ENCODE peak calls at places on chromosome 2, in nine cellular contexts. U is thyroid gland, V is body of pancreas, J is heart left ventricle, A is right lobe of liver, O is IMR-90, B is stomach, E is ovary, Q is A549. G is an unnamed sample.
A peak's percentile ranks its signal among the peaks of the same experiment; 100 is the strongest.

GRCh38 chr2:166384774-166385173 is 9.0 kb upstream of the SCN9A start:
- DNase-seq in U (no peak), V (no peak), J (no peak), A (no peak), O (peak; percentile 52), B (no peak), E (no peak), Q (peak; percentile 36), G (peak; percentile 29)

GRCh38 chr2:221554769-221555510 is 17.2 kb downstream of the EPHA4 start:
- DNase-seq in U (no peak), V (no peak), J (no peak), A (no peak), O (peak; percentile 60), B (no peak), E (no peak), Q (no peak), G (no peak)

GRCh38 chr2:12037301-12037700 is 290.9 kb downstream of the LPIN1 start:
- DNase-seq in U (no peak), V (no peak), J (no peak), A (no peak), O (no peak), B (no peak), E (no peak), Q (no peak), G (no peak)

GRCh38 chr2:213834746-213835145 is 550.5 kb downstream of the SPAG16 start:
- DNase-seq in U (no peak), V (no peak), J (no peak), A (no peak), O (peak; percentile 19), B (no peak), E (no peak), Q (no peak), G (no peak)

GRCh38 chr2:60958361-60958760 is 59.2 kb upstream of the PEX13 start:
- DNase-seq in U (no peak), V (no peak), J (no peak), A (no peak), O (peak; percentile 71), B (no peak), E (no peak), Q (no peak), G (no peak)

GRCh38 chr2:72034353-72035095 is 113.1 kb downstream of the CYP26B1 start:
- DNase-seq in U (no peak), V (no peak), J (no peak), A (no peak), O (no peak), B (no peak), E (no peak), Q (no peak), G (no peak)

GRCh38 chr2:16613475-16613874 is 52.2 kb downstream of the CYRIA start:
- DNase-seq in U (no peak), V (no peak), J (no peak), A (no peak), O (no peak), B (no peak), E (no peak), Q (peak; percentile 30), G (peak; percentile 61)

GRCh38 chr2:15539999-15540398 is 21.1 kb downstream of the NBAS start:
- DNase-seq in U (no peak), V (no peak), J (no peak), A (no peak), O (no peak), B (no peak), E (no peak), Q (no peak), G (no peak)

GRCh38 chr2:106130251-106130998 is 63.7 kb downstream of the UXS1 start:
- DNase-seq in U (no peak), V (no peak), J (no peak), A (no peak), O (no peak), B (no peak), E (no peak), Q (peak; percentile 35), G (no peak)

GRCh38 chr2:25920326-25920725 is 42.0 kb upstream of the ASXL2 start:
- DNase-seq in U (no peak), V (no peak), J (no peak), A (no peak), O (peak; percentile 87), B (no peak), E (no peak), Q (no peak), G (no peak)

GRCh38 chr2:26691881-26692813 is at the start of gene KCNK3:
- DNase-seq in U (peak; percentile 85), V (peak; percentile 83), J (peak; percentile 83), A (peak; percentile 40), O (peak; percentile 25), B (peak; percentile 50), E (peak; percentile 80), Q (no peak), G (peak; percentile 45)

GRCh38 chr2:95377724-95378123 is 24.8 kb upstream of the FAHD2A start:
- DNase-seq in U (no peak), V (no peak), J (no peak), A (no peak), O (no peak), B (no peak), E (no peak), Q (no peak), G (no peak)

GRCh38 chr2:151333083-151333482 is 24.3 kb upstream of the TNFAIP6 start:
- DNase-seq in U (no peak), V (no peak), J (no peak), A (no peak), O (no peak), B (no peak), E (no peak), Q (no peak), G (no peak)

GRCh38 chr2:219912530-219912929 is 285.1 kb downstream of the SLC4A3 start:
- DNase-seq in U (peak; percentile 54), V (peak; percentile 6), J (peak; percentile 29), A (no peak), O (peak; percentile 62), B (no peak), E (peak; percentile 49), Q (no peak), G (no peak)

GRCh38 chr2:99682280-99683060 is 192.7 kb upstream of the REV1 start:
- DNase-seq in U (no peak), V (no peak), J (no peak), A (no peak), O (peak; percentile 60), B (no peak), E (no peak), Q (no peak), G (no peak)

GRCh38 chr2:56068746-56069145 is 115.0 kb upstream of the CCDC85A start:
- DNase-seq in U (no peak), V (no peak), J (no peak), A (no peak), O (no peak), B (no peak), E (no peak), Q (no peak), G (no peak)
- TF ChIP-seq POLR2A in U (no peak), V (no peak), J (no peak), A (no peak), O (no peak), B (no peak), E (no peak), Q (no peak), G (no peak)

GRCh38 chr2:234680688-234681050 is 183.8 kb upstream of the ARL4C start:
- DNase-seq in U (no peak), V (no peak), J (no peak), A (no peak), O (no peak), B (no peak), E (no peak), Q (no peak), G (no peak)

GRCh38 chr2:234679151-234679765 is 182.4 kb upstream of the ARL4C start:
- DNase-seq in U (no peak), V (no peak), J (no peak), A (no peak), O (no peak), B (no peak), E (no peak), Q (no peak), G (no peak)

GRCh38 chr2:234678721-234679120 is 181.8 kb upstream of the ARL4C start:
- DNase-seq in U (no peak), V (no peak), J (no peak), A (no peak), O (peak; percentile 67), B (no peak), E (no peak), Q (no peak), G (no peak)

GRCh38 chr2:234681206-234681605 is 184.3 kb upstream of the ARL4C start:
- DNase-seq in U (no peak), V (no peak), J (no peak), A (no peak), O (no peak), B (no peak), E (no peak), Q (no peak), G (no peak)

DNA sequence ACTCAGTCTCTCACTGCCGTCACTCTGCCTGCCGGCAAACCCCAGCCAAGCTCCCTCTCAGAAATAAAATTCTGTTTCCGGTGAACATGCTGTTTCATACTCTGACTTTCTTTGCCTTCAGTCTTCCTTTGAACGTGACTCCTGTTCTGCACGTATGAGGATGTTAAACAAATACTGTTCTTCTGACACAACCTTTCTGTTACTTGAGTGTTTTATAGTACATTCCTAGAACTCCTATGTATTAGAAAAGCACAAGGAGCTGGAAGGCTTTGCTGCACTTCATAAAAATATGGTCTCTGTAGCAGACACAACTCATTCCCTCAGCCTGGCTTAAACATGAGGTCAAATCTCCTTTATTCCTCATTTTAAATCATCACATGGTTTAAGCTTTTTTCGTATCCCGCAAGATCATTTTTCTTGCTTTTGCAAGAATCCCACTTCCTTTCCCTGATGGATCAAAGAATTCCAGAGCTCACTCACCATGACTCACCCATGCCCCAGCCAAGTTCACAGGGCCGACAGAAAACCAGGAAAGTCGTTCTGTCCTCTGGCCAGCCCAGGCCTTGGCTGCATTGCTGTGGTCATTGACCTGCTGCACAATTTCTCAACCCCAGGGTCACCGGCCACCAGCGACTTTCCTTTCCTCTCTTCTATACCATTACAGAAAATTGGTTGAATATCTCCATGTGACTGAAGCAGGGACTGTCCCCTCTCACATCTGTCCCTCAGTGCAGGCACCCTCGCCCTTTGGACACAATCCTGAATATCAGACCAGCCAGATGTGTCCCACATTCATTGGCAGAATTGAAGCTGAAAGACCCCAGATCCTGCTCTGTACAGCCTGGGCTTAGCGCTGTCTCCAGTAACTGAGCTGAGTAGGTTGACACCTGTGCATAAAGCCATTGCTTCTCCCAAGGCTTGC is 183.1 kb upstream of the ARL4C start:
- DNase-seq in U (peak; percentile 21), V (peak; percentile 44), J (peak; percentile 79), A (peak; percentile 86), O (peak; percentile 99), B (peak; percentile 55), E (peak; percentile 55), Q (peak; percentile 91), G (no peak)
- H3K4me3 ChIP-seq in U (no peak overlapping the region), V (no peak overlapping the region), J (no peak overlapping the region), A (no peak overlapping the region), O (peak overlapping the region; percentile 5), B (no peak overlapping the region), E (no peak overlapping the region), Q (no peak overlapping the region), G (no peak overlapping the region)

DNA sequence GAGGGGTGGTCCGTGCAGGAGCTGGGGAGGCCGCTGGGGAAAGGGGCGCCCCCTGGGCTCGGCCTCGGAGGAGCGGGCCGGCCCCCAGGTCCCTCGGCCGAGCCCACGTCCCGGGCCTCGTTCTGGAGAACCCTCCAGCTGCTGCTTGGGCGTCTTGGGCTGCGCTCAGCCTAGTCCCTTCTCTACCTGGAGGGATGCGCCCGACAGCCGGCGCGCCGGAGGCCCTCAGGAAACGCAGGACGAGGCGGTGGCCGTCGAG is 293 bp upstream of the D2HGDH start:
- DNase-seq in U (no peak), V (no peak), J (no peak), A (no peak), O (no peak), B (no peak), E (no peak), Q (no peak), G (no peak)
- TF ChIP-seq POLR2A in U (no peak), V (peak; percentile 16), J (no peak), A (no peak), O (no peak), B (no peak), E (no peak), Q (no peak), G (no peak)

GRCh38 chr2:74985983-74986382 is 27.5 kb downstream of the POLE4 start:
- DNase-seq in U (no peak), V (no peak), J (peak; percentile 39), A (no peak), O (no peak), B (no peak), E (no peak), Q (no peak), G (peak; percentile 74)
- H3K4me3 ChIP-seq in U (no peak overlapping the region), V (no peak overlapping the region), J (no peak overlapping the region), A (no peak overlapping the region), O (no peak overlapping the region), B (no peak overlapping the region), E (no peak overlapping the region), Q (no peak overlapping the region), G (no peak overlapping the region)